ENCODE peak calls at places on chromosome 19, in six cellular contexts. Q, X, E, J, V and D are unnamed samples.
A peak's percentile ranks its signal among the peaks of the same experiment; 100 is the strongest.

GRCh38 chr19:29336425-29336824 is 123.5 kb upstream of the UQCRFS1 start:
- DNase-seq in Q (no peak), X (no peak), E (no peak), J (no peak), V (no peak), D (no peak)

GRCh38 chr19:32809754-32810153 is 59.8 kb downstream of the SLC7A9 start:
- DNase-seq in Q (no peak), X (no peak), E (no peak), J (no peak), V (peak; percentile 16), D (no peak)

GRCh38 chr19:46493236-46494114 is 2.2 kb downstream of the PNMA8B start:
- DNase-seq in Q (no peak), X (no peak), E (no peak), J (no peak), V (peak; percentile 34), D (no peak)

GRCh38 chr19:12111176-12111575 is 29.0 kb downstream of the ZNF20 start:
- DNase-seq in Q (no peak), X (no peak), E (no peak), J (no peak), V (no peak), D (no peak)

GRCh38 chr19:30882411-30883005 is 466.7 kb downstream of the TSHZ3 start:
- DNase-seq in Q (no peak), X (no peak), E (no peak), J (no peak), V (no peak), D (no peak)

GRCh38 chr19:12766051-12766521 is 9.3 kb downstream of the HOOK2 start:
- DNase-seq in Q (peak; percentile 78), X (peak; percentile 89), E (peak; percentile 57), J (peak; percentile 37), V (peak; percentile 83), D (peak; percentile 92)

GRCh38 chr19:15173746-15174404 is 26.9 kb downstream of the NOTCH3 start:
- DNase-seq in Q (no peak), X (no peak), E (no peak), J (no peak), V (peak; percentile 37), D (no peak)

GRCh38 chr19:9009935-9010651 is at the start of gene MUC16:
- DNase-seq in Q (no peak), X (no peak), E (no peak), J (no peak), V (no peak), D (no peak)

GRCh38 chr19:41479757-41480191 is 36.8 kb downstream of the ERICH4 start:
- DNase-seq in Q (no peak), X (no peak), E (no peak), J (no peak), V (no peak), D (no peak)

GRCh38 chr19:33226550-33227241 is 1.0 kb upstream of the SLC7A10 start:
- DNase-seq in Q (no peak), X (peak; percentile 43), E (no peak), J (no peak), V (peak; percentile 68), D (no peak)

GRCh38 chr19:52922841-52923781 is at the start of gene ZNF888:
- DNase-seq in Q (peak; percentile 86), X (peak; percentile 84), E (peak; percentile 77), J (peak; percentile 52), V (peak; percentile 85), D (peak; percentile 94)

GRCh38 chr19:52923782-52924593 is 760 bp upstream of the ZNF888 start:
- DNase-seq in Q (no peak), X (no peak), E (no peak), J (no peak), V (peak; percentile 19), D (no peak)
- H3K4me3 ChIP-seq in Q (peak overlapping the region; percentile 25), X (peak overlapping the region; percentile 60), E (peak overlapping the region; percentile 66), J (no peak overlapping the region), V (peak overlapping the region; percentile 82), D (peak overlapping the region; percentile 82)

GRCh38 chr19:54525636-54526035 is 23.0 kb downstream of the LAIR2 start:
- DNase-seq in Q (no peak), X (no peak), E (no peak), J (no peak), V (no peak), D (no peak)

GRCh38 chr19:54518844-54519243 is 16.2 kb downstream of the LAIR2 start:
- DNase-seq in Q (no peak), X (no peak), E (no peak), J (no peak), V (no peak), D (no peak)

GRCh38 chr19:54521022-54521859 is 18.6 kb downstream of the LAIR2 start:
- DNase-seq in Q (no peak), X (no peak), E (no peak), J (no peak), V (no peak), D (no peak)

GRCh38 chr19:54523403-54523802 is 20.8 kb downstream of the LAIR2 start:
- DNase-seq in Q (no peak), X (peak; percentile 33), E (no peak), J (no peak), V (peak; percentile 1), D (no peak)

DNA sequence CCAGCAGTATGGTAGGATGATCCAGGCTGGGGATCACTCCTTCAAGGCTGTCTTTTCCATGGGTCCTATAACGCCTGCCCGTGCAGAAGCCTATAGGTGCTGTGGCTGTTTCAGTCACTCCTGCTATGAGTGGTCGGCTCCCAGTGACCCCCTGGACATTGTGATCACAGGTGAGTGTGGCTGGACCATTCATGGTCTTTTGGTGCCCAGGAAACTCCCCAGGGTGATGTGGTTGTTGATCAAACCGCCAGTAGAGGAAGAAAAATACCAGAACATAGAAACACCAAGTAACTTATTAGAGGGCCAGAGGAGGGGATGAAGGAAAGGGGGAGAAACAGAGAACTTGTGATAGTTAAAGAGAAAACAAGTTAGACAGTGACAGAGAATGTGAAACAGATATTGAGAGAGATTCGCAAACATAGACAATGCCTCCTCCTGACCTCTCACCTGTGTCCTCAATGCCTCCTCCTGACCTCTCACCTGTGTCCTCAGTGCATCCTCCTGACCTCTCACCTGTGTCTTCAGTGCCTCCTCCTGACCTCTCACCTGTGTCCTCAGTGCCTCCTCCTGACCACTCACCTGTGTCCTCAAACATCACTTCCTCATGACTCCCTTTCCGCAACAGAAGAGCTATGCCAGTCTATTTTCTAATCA is 19.4 kb downstream of the LAIR2 start:
- DNase-seq in Q (no peak), X (no peak), E (no peak), J (no peak), V (no peak), D (no peak)
- H3K4me3 ChIP-seq in Q (no peak overlapping the region), X (no peak overlapping the region), E (no peak overlapping the region), J (no peak overlapping the region), V (no peak overlapping the region), D (no peak overlapping the region)

DNA sequence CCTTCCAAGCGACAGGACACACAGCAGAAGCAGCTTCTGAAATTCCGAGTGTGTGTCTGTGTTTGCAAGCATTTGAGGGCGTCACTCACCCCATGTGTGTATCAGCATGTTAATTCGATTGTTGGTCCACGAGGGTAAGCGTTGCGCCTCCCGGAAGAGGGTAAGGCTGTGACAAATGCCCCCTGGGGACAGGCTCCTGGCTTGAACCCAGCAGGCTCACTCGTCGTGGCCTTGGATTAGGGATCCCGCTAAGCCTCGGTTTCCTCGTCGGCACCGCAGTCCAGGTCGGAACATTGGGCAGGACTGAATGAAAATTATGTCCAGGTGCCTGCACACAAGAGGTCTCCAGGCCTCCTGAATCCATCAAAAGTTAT is 606 bp upstream of the STXBP2 start:
- DNase-seq in Q (no peak), X (peak; percentile 54), E (no peak), J (no peak), V (no peak), D (no peak)
- H3K4me3 ChIP-seq in Q (peak overlapping the region; percentile 42), X (peak overlapping the region; percentile 79), E (peak overlapping the region; percentile 57), J (no peak overlapping the region), V (no peak overlapping the region), D (peak overlapping the region; percentile 74)

GRCh38 chr19:24032651-24033050 is 54.3 kb upstream of the ZNF254 start:
- DNase-seq in Q (no peak), X (no peak), E (no peak), J (no peak), V (no peak), D (no peak)
- H3K4me3 ChIP-seq in Q (peak overlapping the region; percentile 99), X (peak overlapping the region; percentile 87), E (peak overlapping the region; percentile 75), J (no peak overlapping the region), V (peak overlapping the region; percentile 76), D (peak overlapping the region; percentile 89)

GRCh38 chr19:39319892-39320168 is 833 bp downstream of the LRFN1 start:
- DNase-seq in Q (no peak), X (no peak), E (no peak), J (no peak), V (no peak), D (no peak)

GRCh38 chr19:39319098-39319891 is 1.4 kb downstream of the LRFN1 start:
- DNase-seq in Q (no peak), X (no peak), E (no peak), J (no peak), V (no peak), D (no peak)

GRCh38 chr19:39321832-39322176 is 1.1 kb upstream of the LRFN1 start:
- DNase-seq in Q (no peak), X (no peak), E (no peak), J (no peak), V (no peak), D (no peak)

GRCh38 chr19:39318690-39319089 is 2.0 kb downstream of the LRFN1 start:
- DNase-seq in Q (no peak), X (no peak), E (no peak), J (no peak), V (no peak), D (no peak)

GRCh38 chr19:39320948-39321831 is 527 bp upstream of the LRFN1 start:
- DNase-seq in Q (no peak), X (no peak), E (no peak), J (no peak), V (no peak), D (no peak)
- H3K4me3 ChIP-seq in Q (no peak overlapping the region), X (no peak overlapping the region), E (no peak overlapping the region), J (no peak overlapping the region), V (no peak overlapping the region), D (peak overlapping the region; percentile 67)

DNA sequence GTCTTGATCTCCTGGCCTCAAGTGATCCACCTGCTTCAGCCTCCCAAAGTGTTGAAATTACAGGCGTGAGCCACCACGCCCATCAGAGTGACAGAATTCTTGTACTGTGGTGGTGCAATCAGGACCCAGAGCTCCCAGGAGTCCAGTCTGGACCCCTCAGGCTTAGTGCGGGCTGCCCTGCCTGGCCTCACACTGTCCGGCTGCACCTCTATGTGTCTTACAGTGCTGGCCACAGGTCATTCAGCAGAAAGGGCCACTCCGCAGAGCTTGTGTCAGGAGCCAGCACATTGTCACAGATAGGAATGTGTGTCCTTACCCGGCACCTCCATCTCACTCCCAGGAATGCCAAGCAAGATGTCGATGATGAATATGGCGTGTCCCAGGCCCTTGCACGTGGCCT is 49.2 kb downstream of the SMARCA4 start:
- DNase-seq in Q (no peak), X (no peak), E (no peak), J (no peak), V (no peak), D (no peak)
- H3K4me3 ChIP-seq in Q (no peak overlapping the region), X (no peak overlapping the region), E (no peak overlapping the region), J (no peak overlapping the region), V (no peak overlapping the region), D (no peak overlapping the region)